ENCODE peak calls at places on chromosome 1, in seven cellular contexts. K, D, M, J, T, Z and W are unnamed samples.

GRCh38 chr1:14735861-14736260 is 137.4 kb downstream of the KAZN start:
- DNase-seq in D (no peak), M (no peak), K (no peak), T (no peak), J (no peak), Z (no peak), W (no peak)

GRCh38 chr1:235954306-235955283 is 87.9 kb upstream of the LYST start:
- DNase-seq in T (no peak), K (no peak), Z (no peak), M (no peak), J (no peak), D (no peak), W (peak; percentile 16)

GRCh38 chr1:104531990-104532389 is 782.3 kb downstream of the AMY1C start:
- DNase-seq in D (no peak), K (no peak), Z (no peak), J (no peak), T (no peak), M (no peak), W (no peak)

GRCh38 chr1:196527941-196528340 is 80.3 kb downstream of the KCNT2 start:
- DNase-seq in Z (no peak), K (no peak), D (no peak), J (no peak), M (no peak), T (no peak), W (no peak)

GRCh38 chr1:24586970-24587820 is 31.3 kb downstream of the NCMAP start:
- DNase-seq in K (peak; percentile 34), D (no peak), T (peak; percentile 6), M (no peak), Z (peak; percentile 69), J (peak; percentile 58), W (no peak)

GRCh38 chr1:214422137-214422671 is 129.2 kb downstream of the PTPN14 start:
- DNase-seq in Z (peak; percentile 67), T (no peak), M (no peak), K (peak; percentile 84), D (no peak), J (no peak), W (no peak)

GRCh38 chr1:217620814-217621213 is 10.1 kb downstream of the GPATCH2 start:
- DNase-seq in J (no peak), K (no peak), T (no peak), D (no peak), Z (no peak), M (no peak), W (no peak)

GRCh38 chr1:3503525-3503886 is 49.0 kb downstream of the ARHGEF16 start:
- DNase-seq in D (no peak), K (no peak), M (no peak), T (no peak), Z (no peak), J (no peak), W (no peak)

GRCh38 chr1:84031928-84032327 is 33.0 kb upstream of the TTLL7 start:
- DNase-seq in Z (no peak), K (no peak), T (no peak), M (no peak), D (no peak), J (no peak), W (no peak)

GRCh38 chr1:87224209-87224608 is 104.5 kb upstream of the LMO4 start:
- DNase-seq in Z (peak; percentile 97), K (peak; percentile 94), M (no peak), J (no peak), T (no peak), D (no peak), W (no peak)

GRCh38 chr1:211843018-211843417 is 12.5 kb upstream of the LPGAT1 start:
- DNase-seq in Z (no peak), M (no peak), T (no peak), D (no peak), J (no peak), K (no peak), W (no peak)